ENCODE peak calls at places on chromosomes 13 and 19, in nine cellular contexts. One of them, this sample, is unnamed.

GRCh38 chr19:4403005-4403761 is 743 bp downstream of the CHAF1A start:
- DNase-seq in gastrocnemius medialis: peak; percentile 15
- DNase-seq in vagina: no peak
- DNase-seq in stomach: no peak
- DNase-seq in Peyer's patch: peak; percentile 53
- DNase-seq in right lobe of liver: no peak
- DNase-seq in IMR-90: no peak
- DNase-seq in A549: no peak
- DNase-seq in breast epithelium: no peak
- DNase-seq in this sample: no peak

GRCh38 chr13:109481046-109481445 is 305.3 kb downstream of the IRS2 start:
- DNase-seq in stomach: no peak
- DNase-seq in IMR-90: peak; percentile 53
- DNase-seq in A549: no peak
- DNase-seq in right lobe of liver: no peak
- DNase-seq in vagina: no peak
- DNase-seq in breast epithelium: no peak
- DNase-seq in gastrocnemius medialis: no peak
- DNase-seq in Peyer's patch: no peak
- DNase-seq in this sample: no peak

GRCh38 chr13:41500501-41500900 is 43.2 kb downstream of the RGCC start:
- DNase-seq in right lobe of liver: no peak
- DNase-seq in vagina: no peak
- DNase-seq in gastrocnemius medialis: peak; percentile 26
- DNase-seq in A549: no peak
- DNase-seq in Peyer's patch: peak; percentile 72
- DNase-seq in IMR-90: no peak
- DNase-seq in stomach: no peak
- DNase-seq in breast epithelium: no peak
- DNase-seq in this sample: no peak

GRCh38 chr19:21496876-21497275 is 8.5 kb upstream of the ZNF429 start:
- DNase-seq in IMR-90: no peak
- DNase-seq in breast epithelium: no peak
- DNase-seq in right lobe of liver: no peak
- DNase-seq in stomach: no peak
- DNase-seq in gastrocnemius medialis: no peak
- DNase-seq in A549: no peak
- DNase-seq in vagina: no peak
- DNase-seq in Peyer's patch: no peak
- DNase-seq in this sample: no peak

GRCh38 chr19:37467608-37468090 is 405 bp upstream of the ZNF569 start:
- DNase-seq in IMR-90: no peak
- DNase-seq in A549: no peak
- DNase-seq in vagina: no peak
- DNase-seq in Peyer's patch: no peak
- DNase-seq in breast epithelium: no peak
- DNase-seq in gastrocnemius medialis: no peak
- DNase-seq in right lobe of liver: no peak
- DNase-seq in stomach: no peak
- DNase-seq in this sample: no peak

GRCh38 chr19:5536337-5536894 is 31.3 kb downstream of the TINCR start:
- DNase-seq in IMR-90: peak; percentile 33
- DNase-seq in breast epithelium: no peak
- DNase-seq in stomach: peak; percentile 84
- DNase-seq in A549: peak; percentile 25
- DNase-seq in vagina: no peak
- DNase-seq in gastrocnemius medialis: no peak
- DNase-seq in Peyer's patch: no peak
- DNase-seq in right lobe of liver: no peak
- DNase-seq in this sample: peak; percentile 81

GRCh38 chr19:5480427-5480836 is 25.2 kb downstream of the ZNRF4 start:
- DNase-seq in breast epithelium: no peak
- DNase-seq in stomach: peak; percentile 36
- DNase-seq in vagina: no peak
- DNase-seq in Peyer's patch: peak; percentile 64
- DNase-seq in IMR-90: no peak
- DNase-seq in right lobe of liver: no peak
- DNase-seq in gastrocnemius medialis: no peak
- DNase-seq in A549: peak; percentile 46
- DNase-seq in this sample: no peak

GRCh38 chr13:41931337-41931736 is 29.6 kb downstream of the VWA8 start:
- DNase-seq in IMR-90: peak; percentile 69
- DNase-seq in vagina: no peak
- DNase-seq in stomach: no peak
- DNase-seq in right lobe of liver: no peak
- DNase-seq in A549: no peak
- DNase-seq in Peyer's patch: no peak
- DNase-seq in breast epithelium: no peak
- DNase-seq in gastrocnemius medialis: no peak
- DNase-seq in this sample: no peak

GRCh38 chr13:33541962-33542308 is 256.4 kb upstream of the STARD13 start:
- DNase-seq in right lobe of liver: no peak
- DNase-seq in vagina: no peak
- DNase-seq in IMR-90: no peak
- DNase-seq in stomach: no peak
- DNase-seq in Peyer's patch: no peak
- DNase-seq in breast epithelium: no peak
- DNase-seq in gastrocnemius medialis: no peak
- DNase-seq in A549: no peak
- DNase-seq in this sample: no peak

GRCh38 chr19:33406521-33407139 is 33.1 kb downstream of the CEBPG start:
- DNase-seq in IMR-90: peak; percentile 39
- DNase-seq in gastrocnemius medialis: peak; percentile 60
- DNase-seq in Peyer's patch: peak; percentile 86
- DNase-seq in stomach: peak; percentile 83
- DNase-seq in A549: peak; percentile 95
- DNase-seq in breast epithelium: no peak
- DNase-seq in right lobe of liver: peak; percentile 73
- DNase-seq in vagina: no peak
- DNase-seq in this sample: peak; percentile 73

GRCh38 chr19:3202346-3202745 is 16.6 kb downstream of the NCLN start:
- DNase-seq in IMR-90: no peak
- DNase-seq in Peyer's patch: no peak
- DNase-seq in breast epithelium: no peak
- DNase-seq in stomach: no peak
- DNase-seq in A549: no peak
- DNase-seq in right lobe of liver: no peak
- DNase-seq in vagina: no peak
- DNase-seq in gastrocnemius medialis: no peak
- DNase-seq in this sample: no peak

DNA sequence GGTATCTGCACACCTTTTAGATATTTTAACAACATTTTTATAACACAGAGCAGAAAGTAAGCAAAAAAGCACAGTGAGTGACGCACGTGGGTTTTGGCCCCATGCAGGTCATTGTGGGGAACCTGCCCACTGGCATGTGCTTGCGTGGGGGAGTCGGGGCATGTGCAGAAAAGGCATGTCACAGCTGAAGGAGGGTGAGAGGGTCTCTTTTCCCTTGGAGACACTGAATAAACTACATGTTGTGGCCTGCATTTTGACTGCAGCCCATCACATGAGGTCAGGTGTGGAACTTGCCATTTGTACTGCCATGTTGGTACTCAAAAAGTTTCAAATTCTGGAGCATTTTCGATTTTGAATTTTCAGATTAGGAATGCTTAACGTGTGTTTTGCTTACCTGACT is 72.7 kb upstream of the GPR183 start:
- DNase-seq in breast epithelium: no peak
- DNase-seq in right lobe of liver: no peak
- DNase-seq in gastrocnemius medialis: no peak
- DNase-seq in vagina: no peak
- DNase-seq in stomach: no peak
- DNase-seq in A549: no peak
- DNase-seq in Peyer's patch: no peak
- DNase-seq in IMR-90: no peak
- DNase-seq in this sample: no peak
- H3K4me1 ChIP-seq in breast epithelium: no peaks in the 10 kb centered on the region
- H3K4me1 ChIP-seq in right lobe of liver: no peaks in the 10 kb centered on the region
- H3K4me1 ChIP-seq in gastrocnemius medialis: no peaks in the 10 kb centered on the region
- H3K4me1 ChIP-seq in vagina: peaks cover 7% of the 10 kb centered on the region
- H3K4me1 ChIP-seq in stomach: no peaks in the 10 kb centered on the region
- H3K4me1 ChIP-seq in A549: no peaks in the 10 kb centered on the region
- H3K4me1 ChIP-seq in Peyer's patch: no peaks in the 10 kb centered on the region
- H3K4me1 ChIP-seq in IMR-90: no peaks in the 10 kb centered on the region
- H3K4me1 ChIP-seq in this sample: peaks cover 23% of the 10 kb centered on the region

GRCh38 chr19:823565-824121 is 1.9 kb upstream of the PLPPR3 start:
- DNase-seq in IMR-90: no peak
- DNase-seq in gastrocnemius medialis: no peak
- DNase-seq in Peyer's patch: no peak
- DNase-seq in vagina: no peak
- DNase-seq in right lobe of liver: no peak
- DNase-seq in stomach: no peak
- DNase-seq in breast epithelium: no peak
- DNase-seq in A549: no peak
- DNase-seq in this sample: no peak

GRCh38 chr19:821976-822773 is 420 bp upstream of the PLPPR3 start:
- DNase-seq in Peyer's patch: no peak
- DNase-seq in stomach: no peak
- DNase-seq in vagina: no peak
- DNase-seq in A549: no peak
- DNase-seq in right lobe of liver: no peak
- DNase-seq in IMR-90: no peak
- DNase-seq in breast epithelium: no peak
- DNase-seq in gastrocnemius medialis: no peak
- DNase-seq in this sample: no peak

GRCh38 chr19:825897-826640 is 1.6 kb upstream of the AZU1 start:
- DNase-seq in gastrocnemius medialis: no peak
- DNase-seq in Peyer's patch: no peak
- DNase-seq in IMR-90: no peak
- DNase-seq in vagina: no peak
- DNase-seq in A549: no peak
- DNase-seq in breast epithelium: no peak
- DNase-seq in stomach: no peak
- DNase-seq in right lobe of liver: no peak
- DNase-seq in this sample: no peak

GRCh38 chr19:827314-827709 is 325 bp upstream of the AZU1 start:
- DNase-seq in IMR-90: no peak
- DNase-seq in Peyer's patch: no peak
- DNase-seq in vagina: no peak
- DNase-seq in stomach: no peak
- DNase-seq in breast epithelium: no peak
- DNase-seq in gastrocnemius medialis: no peak
- DNase-seq in right lobe of liver: no peak
- DNase-seq in A549: no peak
- DNase-seq in this sample: no peak

DNA sequence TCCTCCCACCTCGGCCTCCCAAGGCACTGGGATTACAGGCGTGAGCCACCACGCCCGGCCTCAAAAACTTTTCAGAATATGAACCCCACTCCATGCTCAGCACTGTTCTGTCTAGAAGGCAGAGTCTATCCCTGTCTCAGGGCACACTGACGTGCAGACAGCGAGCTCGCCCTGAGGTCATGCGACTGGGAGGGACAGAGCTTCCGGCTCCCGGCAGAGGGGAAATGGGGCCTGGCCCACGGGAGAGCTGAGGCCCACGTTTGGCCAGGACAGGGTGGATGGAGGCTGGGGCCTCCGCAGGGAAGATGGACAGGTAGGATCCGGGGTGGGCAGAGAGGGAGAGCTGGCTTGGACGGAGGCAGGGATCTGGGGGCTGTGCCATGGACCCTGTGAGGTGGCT is 2.8 kb upstream of the AZU1 start:
- DNase-seq in A549: no peak
- DNase-seq in IMR-90: no peak
- DNase-seq in stomach: no peak
- DNase-seq in vagina: no peak
- DNase-seq in right lobe of liver: no peak
- DNase-seq in breast epithelium: no peak
- DNase-seq in Peyer's patch: no peak
- DNase-seq in gastrocnemius medialis: no peak
- DNase-seq in this sample: no peak
- TF ChIP-seq POLR2A in A549: no peak
- TF ChIP-seq POLR2A in IMR-90: no peak
- TF ChIP-seq POLR2A in stomach: no peak
- TF ChIP-seq POLR2A in vagina: no peak
- TF ChIP-seq POLR2A in right lobe of liver: no peak
- TF ChIP-seq POLR2A in breast epithelium: no peak
- TF ChIP-seq POLR2A in Peyer's patch: no peak
- TF ChIP-seq POLR2A in gastrocnemius medialis: no peak
- TF ChIP-seq POLR2A in this sample: no peak

GRCh38 chr13:92807343-92807742 is 419.3 kb upstream of the GPC6 start:
- DNase-seq in gastrocnemius medialis: no peak
- DNase-seq in stomach: no peak
- DNase-seq in IMR-90: peak; percentile 26
- DNase-seq in vagina: no peak
- DNase-seq in A549: no peak
- DNase-seq in right lobe of liver: no peak
- DNase-seq in Peyer's patch: no peak
- DNase-seq in breast epithelium: no peak
- DNase-seq in this sample: no peak

GRCh38 chr13:92804346-92804745 is 422.3 kb upstream of the GPC6 start:
- DNase-seq in stomach: no peak
- DNase-seq in IMR-90: peak; percentile 64
- DNase-seq in A549: no peak
- DNase-seq in right lobe of liver: no peak
- DNase-seq in breast epithelium: no peak
- DNase-seq in vagina: no peak
- DNase-seq in Peyer's patch: no peak
- DNase-seq in gastrocnemius medialis: no peak
- DNase-seq in this sample: no peak

GRCh38 chr13:92806215-92806614 is 420.4 kb upstream of the GPC6 start:
- DNase-seq in stomach: no peak
- DNase-seq in Peyer's patch: no peak
- DNase-seq in breast epithelium: no peak
- DNase-seq in gastrocnemius medialis: no peak
- DNase-seq in IMR-90: no peak
- DNase-seq in right lobe of liver: no peak
- DNase-seq in vagina: no peak
- DNase-seq in A549: no peak
- DNase-seq in this sample: no peak

GRCh38 chr13:92804926-92805325 is 421.7 kb upstream of the GPC6 start:
- DNase-seq in IMR-90: no peak
- DNase-seq in breast epithelium: no peak
- DNase-seq in stomach: no peak
- DNase-seq in Peyer's patch: no peak
- DNase-seq in A549: no peak
- DNase-seq in vagina: no peak
- DNase-seq in right lobe of liver: no peak
- DNase-seq in gastrocnemius medialis: no peak
- DNase-seq in this sample: no peak

DNA sequence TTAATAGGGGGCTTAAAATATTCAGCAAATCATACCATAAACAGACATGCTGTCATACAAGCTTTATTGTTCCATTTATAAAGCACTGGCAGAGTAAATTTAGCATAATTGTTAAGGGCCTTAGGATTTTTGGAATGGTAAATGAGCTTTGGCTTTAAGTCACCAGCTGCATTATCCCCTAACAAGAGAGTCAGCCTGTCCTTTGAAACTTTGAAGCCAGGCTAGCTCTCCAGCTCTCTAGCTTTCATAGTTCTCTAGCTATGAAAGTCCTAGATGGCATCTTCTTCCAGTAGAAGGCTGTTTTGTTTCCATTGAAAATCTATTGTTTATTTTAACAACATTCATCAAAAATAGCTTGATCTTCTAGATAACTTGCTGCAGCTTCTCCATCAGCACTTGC is 420.8 kb upstream of the GPC6 start:
- DNase-seq in IMR-90: no peak
- DNase-seq in gastrocnemius medialis: no peak
- DNase-seq in right lobe of liver: no peak
- DNase-seq in Peyer's patch: no peak
- DNase-seq in stomach: no peak
- DNase-seq in vagina: no peak
- DNase-seq in breast epithelium: no peak
- DNase-seq in A549: no peak
- DNase-seq in this sample: no peak
- H3K4me1 ChIP-seq in IMR-90: no peaks in the 10 kb centered on the region
- H3K4me1 ChIP-seq in gastrocnemius medialis: no peaks in the 10 kb centered on the region
- H3K4me1 ChIP-seq in right lobe of liver: peaks cover 6% of the 10 kb centered on the region
- H3K4me1 ChIP-seq in Peyer's patch: no peaks in the 10 kb centered on the region
- H3K4me1 ChIP-seq in stomach: peaks cover 14% of the 10 kb centered on the region
- H3K4me1 ChIP-seq in vagina: no peaks in the 10 kb centered on the region
- H3K4me1 ChIP-seq in breast epithelium: no peaks in the 10 kb centered on the region
- H3K4me1 ChIP-seq in A549: no peaks in the 10 kb centered on the region
- H3K4me1 ChIP-seq in this sample: no peaks in the 10 kb centered on the region

GRCh38 chr19:16897572-16898056 is 8.8 kb downstream of the F2RL3 start:
- DNase-seq in breast epithelium: no peak
- DNase-seq in Peyer's patch: peak; percentile 68
- DNase-seq in IMR-90: no peak
- DNase-seq in vagina: no peak
- DNase-seq in A549: no peak
- DNase-seq in right lobe of liver: peak; percentile 60
- DNase-seq in stomach: peak; percentile 53
- DNase-seq in gastrocnemius medialis: no peak
- DNase-seq in this sample: no peak
- TF ChIP-seq POLR2A in breast epithelium: no peak
- TF ChIP-seq POLR2A in Peyer's patch: peak; percentile 19
- TF ChIP-seq POLR2A in IMR-90: no peak
- TF ChIP-seq POLR2A in vagina: no peak
- TF ChIP-seq POLR2A in A549: no peak
- TF ChIP-seq POLR2A in right lobe of liver: no peak
- TF ChIP-seq POLR2A in stomach: no peak
- TF ChIP-seq POLR2A in gastrocnemius medialis: peak; percentile 56
- TF ChIP-seq POLR2A in this sample: no peak

This sample was measured in heart left ventricle.